ENCODE peak calls at places on chromosomes 2 and 18, in ten cellular contexts. B is HCT116, C is A549, R is stomach, S is prostate gland, P is neuronal stem cell, F is lung, Y is right atrium auricular region, A is neural progenitor cell, E is trophoblast cell. Z is an unnamed sample. For H3K4me1, the result is how much of the 10 kb centered on the place peaks cover.

GRCh38 chr2:182360663-182361260 is 66.1 kb downstream of the PDE1A start:
- DNase-seq in B (no peak), C (no peak), R (no peak), S (no peak), P (no peak), F (no peak), Y (no peak), A (no peak), E (no peak), Z (no peak)

GRCh38 chr2:11750917-11751316 is 4.5 kb downstream of the LPIN1 start:
- DNase-seq in B (no peak), C (no peak), R (no peak), S (peak), P (no peak), F (no peak), Y (no peak), A (no peak), E (peak), Z (peak)

GRCh38 chr2:68171146-68171545 is 13.5 kb downstream of the PNO1 start:
- DNase-seq in B (no peak), C (no peak), R (no peak), S (no peak), P (no peak), F (no peak), Y (no peak), A (no peak), E (no peak), Z (no peak)

GRCh38 chr2:169739351-169739750 is 5.7 kb downstream of the KLHL23 start:
- DNase-seq in B (no peak), C (no peak), R (no peak), S (no peak), P (no peak), F (no peak), Y (no peak), A (no peak), E (no peak), Z (no peak)

GRCh38 chr18:44887227-44887631 is 206.5 kb downstream of the SETBP1 start:
- DNase-seq in B (no peak), C (peak), R (peak), S (no peak), P (no peak), F (no peak), Y (no peak), A (no peak), E (peak), Z (peak)

GRCh38 chr18:13183790-13184189 is 34.8 kb upstream of the LDLRAD4 start:
- DNase-seq in B (no peak), C (no peak), R (no peak), S (no peak), P (no peak), F (no peak), Y (no peak), A (no peak), E (no peak), Z (no peak)

GRCh38 chr2:70121627-70122372 is 34.5 kb downstream of the PCBP1 start:
- DNase-seq in B (no peak), C (no peak), R (no peak), S (no peak), P (no peak), F (no peak), Y (no peak), A (peak), E (no peak), Z (no peak)

GRCh38 chr2:159256159-159256558 is 30.3 kb downstream of the WDSUB1 start:
- DNase-seq in B (no peak), C (no peak), R (no peak), S (no peak), P (no peak), F (no peak), Y (no peak), A (no peak), E (no peak), Z (no peak)

GRCh38 chr2:164514491-164514890 is 106.8 kb downstream of the GRB14 start:
- DNase-seq in B (no peak), C (no peak), R (no peak), S (no peak), P (no peak), F (no peak), Y (no peak), A (no peak), E (peak), Z (no peak)

GRCh38 chr2:127386764-127387654 is 766 bp downstream of the MAP3K2 start:
- DNase-seq in B (peak), C (peak), R (peak), S (peak), P (peak), F (peak), Y (peak), A (peak), E (peak), Z (peak)

GRCh38 chr2:39648574-39648973 is 17.1 kb upstream of the TMEM178A start:
- DNase-seq in B (no peak), C (no peak), R (no peak), S (no peak), P (no peak), F (no peak), Y (no peak), A (no peak), E (no peak), Z (no peak)

GRCh38 chr2:98282109-98282508 is 64.1 kb upstream of the CNGA3 start:
- DNase-seq in B (no peak), C (no peak), R (no peak), S (no peak), P (no peak), F (no peak), Y (no peak), A (no peak), E (no peak), Z (no peak)

GRCh38 chr2:199861116-199861774 is 10.3 kb upstream of the FTCDNL1 start:
- DNase-seq in B (peak), C (peak), R (no peak), S (no peak), P (no peak), F (no peak), Y (no peak), A (no peak), E (peak), Z (no peak)

GRCh38 chr18:10274327-10274726 is 180.1 kb upstream of the APCDD1 start:
- DNase-seq in B (no peak), C (no peak), R (no peak), S (no peak), P (no peak), F (no peak), Y (no peak), A (no peak), E (no peak), Z (no peak)

GRCh38 chr2:70959851-70960832 is 18.3 kb upstream of the ANKRD53 start:
- DNase-seq in B (no peak), C (no peak), R (peak), S (no peak), P (no peak), F (peak), Y (peak), A (peak), E (peak), Z (peak)

GRCh38 chr18:59249186-59249774 is 24.0 kb downstream of the RAX start:
- DNase-seq in B (peak), C (peak), R (no peak), S (peak), P (no peak), F (no peak), Y (no peak), A (peak), E (peak), Z (peak)

GRCh38 chr2:101179982-101180381 is 28.8 kb upstream of the TBC1D8 start:
- DNase-seq in B (no peak), C (no peak), R (no peak), S (no peak), P (no peak), F (no peak), Y (no peak), A (no peak), E (peak), Z (no peak)

GRCh38 chr2:180572346-180572745 is 408.1 kb upstream of the UBE2E3 start:
- DNase-seq in B (no peak), C (no peak), R (no peak), S (no peak), P (no peak), F (no peak), Y (no peak), A (no peak), E (no peak), Z (no peak)

GRCh38 chr18:44904768-44905167 is 224.1 kb downstream of the SETBP1 start:
- DNase-seq in B (no peak), C (no peak), R (no peak), S (no peak), P (no peak), F (no peak), Y (no peak), A (no peak), E (no peak), Z (no peak)

GRCh38 chr2:197144183-197144582 is 166.4 kb downstream of the ANKRD44 start:
- DNase-seq in B (no peak), C (no peak), R (no peak), S (no peak), P (no peak), F (no peak), Y (no peak), A (no peak), E (no peak), Z (no peak)

GRCh38 chr2:40317047-40317446 is 134.8 kb downstream of the SLC8A1 start:
- DNase-seq in B (no peak), C (no peak), R (no peak), S (no peak), P (no peak), F (no peak), Y (no peak), A (no peak), E (no peak), Z (no peak)

DNA sequence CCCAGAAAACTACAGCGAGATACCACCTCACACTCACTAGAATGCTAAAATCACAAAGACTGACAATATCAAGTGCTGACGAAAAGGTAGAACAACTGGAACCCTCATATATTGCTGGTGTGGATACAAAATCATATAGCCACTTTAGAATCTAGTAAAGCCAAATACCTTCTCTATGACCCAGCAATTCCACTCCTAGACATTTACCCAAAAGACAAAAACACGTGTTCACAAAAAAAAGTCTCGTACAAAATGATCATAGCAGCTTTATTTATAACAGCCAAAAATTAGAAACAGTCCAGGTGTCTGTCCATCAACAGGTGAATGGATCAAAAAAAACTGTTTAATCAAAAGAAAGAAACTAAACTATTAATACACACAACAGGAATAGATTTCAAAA is 126.6 kb downstream of the ZFP36L2 start:
- DNase-seq in B (no peak), C (no peak), R (no peak), S (no peak), P (no peak), F (no peak), Y (no peak), A (no peak), E (no peak), Z (no peak)
- H3K4me1 ChIP-seq in B (under half), C (under half), R (under half), S (under half), P (under half), F (under half), Y (under half), A (under half), E (under half), Z (under half)

GRCh38 chr2:45684756-45685155 is 33.3 kb downstream of the PRKCE start:
- DNase-seq in B (no peak), C (no peak), R (no peak), S (no peak), P (no peak), F (no peak), Y (no peak), A (no peak), E (no peak), Z (no peak)

GRCh38 chr2:45681675-45682074 is 30.2 kb downstream of the PRKCE start:
- DNase-seq in B (peak), C (peak), R (peak), S (no peak), P (no peak), F (no peak), Y (no peak), A (no peak), E (peak), Z (peak)

GRCh38 chr2:45685299-45685698 is 33.8 kb downstream of the PRKCE start:
- DNase-seq in B (no peak), C (no peak), R (no peak), S (no peak), P (no peak), F (no peak), Y (no peak), A (no peak), E (no peak), Z (no peak)

GRCh38 chr2:45680351-45680967 is 29.0 kb downstream of the PRKCE start:
- DNase-seq in B (no peak), C (no peak), R (no peak), S (no peak), P (no peak), F (no peak), Y (no peak), A (no peak), E (no peak), Z (no peak)

DNA sequence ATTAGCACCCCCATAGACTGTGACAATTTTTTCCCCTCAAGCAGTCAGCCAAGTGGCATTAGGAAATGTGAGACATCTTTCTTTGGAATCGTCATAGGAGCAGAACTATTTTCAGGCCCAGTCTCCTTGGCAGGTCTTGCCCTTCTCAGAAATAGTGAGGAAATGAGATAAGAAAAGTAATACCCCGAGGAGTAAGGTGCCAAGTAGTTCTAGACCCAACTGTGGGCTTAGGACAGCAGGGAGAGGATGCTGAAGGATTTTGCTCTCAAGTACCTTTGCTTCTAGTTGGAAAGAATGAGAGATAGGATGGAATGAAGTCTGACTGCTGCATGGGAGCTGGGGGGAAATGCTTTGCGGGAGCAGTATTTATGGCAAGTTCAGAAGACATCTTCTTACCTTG is 31.8 kb downstream of the PRKCE start:
- DNase-seq in B (no peak), C (no peak), R (no peak), S (no peak), P (no peak), F (no peak), Y (no peak), A (no peak), E (peak), Z (no peak)
- H3K4me1 ChIP-seq in B (half or more), C (under half), R (half or more), S (under half), P (under half), F (under half), Y (under half), A (under half), E (under half), Z (under half)

DNA sequence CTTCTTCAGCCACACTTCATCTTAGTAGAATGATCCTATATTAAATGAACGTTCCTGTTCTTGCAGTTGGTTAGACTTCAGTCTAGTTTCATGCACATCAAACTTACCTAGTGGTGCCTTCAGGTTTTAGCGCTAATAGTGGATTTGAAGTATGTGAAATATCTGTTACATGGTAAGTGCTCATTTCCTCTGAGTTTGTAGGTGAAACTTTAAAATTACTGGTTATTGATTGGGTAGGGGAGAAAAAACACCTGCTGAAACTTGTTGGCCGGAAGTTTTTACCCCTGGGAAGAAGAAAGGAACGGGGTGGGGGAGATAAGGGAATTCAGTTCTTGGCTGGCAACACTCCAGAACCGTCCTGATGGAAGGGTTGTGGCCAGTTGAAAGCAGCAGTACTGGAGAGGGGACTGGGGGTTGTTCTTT is 112.8 kb downstream of the SPTBN1 start:
- DNase-seq in B (no peak), C (no peak), R (peak), S (no peak), P (no peak), F (no peak), Y (no peak), A (peak), E (peak), Z (peak)
- H3K4me1 ChIP-seq in B (under half), C (half or more), R (half or more), S (under half), P (under half), F (half or more), Y (under half), A (under half), E (under half), Z (half or more)

GRCh38 chr2:75524276-75524911 is 36.3 kb downstream of the EVA1A start:
- DNase-seq in B (no peak), C (no peak), R (no peak), S (no peak), P (no peak), F (no peak), Y (no peak), A (no peak), E (no peak), Z (no peak)

GRCh38 chr2:75522543-75523312 is 38.0 kb downstream of the EVA1A start:
- DNase-seq in B (no peak), C (no peak), R (no peak), S (no peak), P (no peak), F (no peak), Y (no peak), A (no peak), E (peak), Z (no peak)

GRCh38 chr2:75521225-75521872 is 39.4 kb downstream of the EVA1A start:
- DNase-seq in B (no peak), C (no peak), R (no peak), S (no peak), P (no peak), F (no peak), Y (no peak), A (no peak), E (no peak), Z (no peak)

GRCh38 chr2:75525434-75526308 is 35.1 kb downstream of the EVA1A start:
- DNase-seq in B (no peak), C (no peak), R (no peak), S (no peak), P (no peak), F (no peak), Y (no peak), A (no peak), E (no peak), Z (no peak)

DNA sequence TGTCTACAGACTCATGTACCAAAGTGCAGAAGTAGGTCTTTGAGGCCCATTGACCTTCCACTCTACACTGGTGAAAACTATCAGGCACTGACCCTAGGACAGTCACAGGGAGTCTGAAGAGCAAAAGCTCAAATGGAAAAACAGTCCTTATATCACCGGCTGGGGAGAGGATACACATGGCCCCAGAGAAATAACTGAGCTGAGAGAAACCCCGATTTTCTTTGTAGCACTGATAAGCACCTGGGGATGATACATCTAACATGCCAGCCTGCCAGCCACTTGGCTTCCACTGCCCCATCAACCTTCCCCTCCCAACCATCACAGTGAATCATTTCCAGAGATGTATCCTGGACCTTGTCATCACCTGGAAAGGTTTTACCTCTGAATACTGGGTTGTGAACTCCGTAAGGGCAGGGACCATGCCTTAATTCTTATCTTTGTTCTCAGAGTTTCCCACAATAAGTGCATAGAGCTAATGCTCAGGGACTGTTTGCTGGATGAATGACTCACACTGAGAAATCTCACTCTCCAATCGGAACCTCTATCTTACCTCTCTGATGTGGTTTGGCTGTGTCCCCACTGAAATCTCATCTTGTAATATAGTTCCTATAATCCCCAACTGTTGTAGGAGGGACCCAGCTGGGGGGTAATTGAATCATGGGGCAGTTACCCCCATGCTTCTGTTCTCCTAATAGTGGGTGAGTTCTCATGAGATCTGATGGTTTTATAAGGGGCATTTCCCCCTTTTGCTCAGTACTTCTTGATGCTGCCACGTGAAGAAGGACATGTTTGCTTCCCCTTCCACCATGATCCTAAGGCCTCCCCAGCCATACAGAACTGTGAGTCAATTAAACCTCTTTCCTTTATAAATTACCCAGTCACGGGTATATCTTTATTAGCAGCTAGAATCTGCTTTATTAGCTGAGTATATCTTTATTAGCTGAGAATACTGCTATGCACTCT is 37.1 kb downstream of the EVA1A start:
- DNase-seq in B (peak), C (peak), R (no peak), S (no peak), P (no peak), F (no peak), Y (no peak), A (no peak), E (peak), Z (no peak)
- H3K4me1 ChIP-seq in B (under half), C (half or more), R (under half), S (under half), P (under half), F (under half), Y (under half), A (under half), E (under half), Z (under half)

Z was measured in body of pancreas.